ENCODE peak calls at places on chromosomes 13 and 19, in four cellular contexts. One of them, this sample, is unnamed.

GRCh38 chr19:51066816-51067215 is 1.9 kb upstream of the KLK13 start:
- DNase-seq in kidney glomerular epithelial cell: no peak
- DNase-seq in astrocyte of the spinal cord: no peak
- DNase-seq in AG09309: no peak
- DNase-seq in this sample: no peak

GRCh38 chr13:24716011-24716410 is 35.8 kb downstream of the ATP12A start:
- DNase-seq in astrocyte of the spinal cord: no peak
- DNase-seq in kidney glomerular epithelial cell: no peak
- DNase-seq in AG09309: no peak
- DNase-seq in this sample: no peak

GRCh38 chr19:54431255-54431838 is 16.1 kb downstream of the TTYH1 start:
- DNase-seq in kidney glomerular epithelial cell: no peak
- DNase-seq in astrocyte of the spinal cord: peak
- DNase-seq in AG09309: no peak
- DNase-seq in this sample: peak

GRCh38 chr13:104357174-104357573 is 1291.0 kb upstream of the SLC10A2 start:
- DNase-seq in AG09309: no peak
- DNase-seq in kidney glomerular epithelial cell: peak
- DNase-seq in astrocyte of the spinal cord: peak
- DNase-seq in this sample: no peak

GRCh38 chr13:27043013-27043412 is 128.6 kb downstream of the USP12 start:
- DNase-seq in AG09309: peak
- DNase-seq in kidney glomerular epithelial cell: peak
- DNase-seq in astrocyte of the spinal cord: peak
- DNase-seq in this sample: peak

GRCh38 chr13:46121597-46122163 is 16.8 kb upstream of the CPB2 start:
- DNase-seq in astrocyte of the spinal cord: no peak
- DNase-seq in AG09309: no peak
- DNase-seq in kidney glomerular epithelial cell: no peak
- DNase-seq in this sample: no peak

GRCh38 chr19:40974633-40975037 is 16.4 kb upstream of the CYP2B6 start:
- DNase-seq in astrocyte of the spinal cord: peak
- DNase-seq in AG09309: peak
- DNase-seq in kidney glomerular epithelial cell: peak
- DNase-seq in this sample: peak

GRCh38 chr13:93721483-93721882 is 494.9 kb downstream of the GPC6 start:
- DNase-seq in AG09309: no peak
- DNase-seq in astrocyte of the spinal cord: no peak
- DNase-seq in kidney glomerular epithelial cell: no peak
- DNase-seq in this sample: no peak

GRCh38 chr19:55283548-55284393 is at the start of gene BRSK1:
- DNase-seq in astrocyte of the spinal cord: peak
- DNase-seq in kidney glomerular epithelial cell: peak
- DNase-seq in AG09309: no peak
- DNase-seq in this sample: peak

GRCh38 chr13:114157869-114158495 is 21.1 kb upstream of the CFAP97D2 start:
- DNase-seq in AG09309: no peak
- DNase-seq in kidney glomerular epithelial cell: no peak
- DNase-seq in astrocyte of the spinal cord: no peak
- DNase-seq in this sample: no peak

GRCh38 chr13:82257790-82258507 is 1624.3 kb downstream of the SLITRK1 start:
- DNase-seq in astrocyte of the spinal cord: no peak
- DNase-seq in AG09309: no peak
- DNase-seq in kidney glomerular epithelial cell: no peak
- DNase-seq in this sample: no peak

GRCh38 chr19:1844536-1845515 is 3.5 kb downstream of the REXO1 start:
- DNase-seq in AG09309: no peak
- DNase-seq in kidney glomerular epithelial cell: no peak
- DNase-seq in astrocyte of the spinal cord: no peak
- DNase-seq in this sample: no peak

GRCh38 chr19:15427350-15427700 is 8.5 kb upstream of the AKAP8L start:
- DNase-seq in kidney glomerular epithelial cell: no peak
- DNase-seq in AG09309: no peak
- DNase-seq in astrocyte of the spinal cord: no peak
- DNase-seq in this sample: no peak

GRCh38 chr19:23075031-23075733 is 41.6 kb upstream of the ZNF730 start:
- DNase-seq in kidney glomerular epithelial cell: peak
- DNase-seq in astrocyte of the spinal cord: peak
- DNase-seq in AG09309: peak
- DNase-seq in this sample: peak

GRCh38 chr19:31214997-31215396 is 134.2 kb downstream of the TSHZ3 start:
- DNase-seq in astrocyte of the spinal cord: peak
- DNase-seq in AG09309: no peak
- DNase-seq in kidney glomerular epithelial cell: no peak
- DNase-seq in this sample: peak

GRCh38 chr19:13120817-13121216 is 2.8 kb downstream of the NACC1 start:
- DNase-seq in AG09309: peak
- DNase-seq in astrocyte of the spinal cord: peak
- DNase-seq in kidney glomerular epithelial cell: no peak
- DNase-seq in this sample: no peak

GRCh38 chr19:50536662-50537305 is 23.1 kb upstream of the ASPDH start:
- DNase-seq in astrocyte of the spinal cord: no peak
- DNase-seq in kidney glomerular epithelial cell: no peak
- DNase-seq in AG09309: no peak
- DNase-seq in this sample: no peak

GRCh38 chr19:17579523-17580244 is 24.2 kb downstream of the COLGALT1 start:
- DNase-seq in AG09309: no peak
- DNase-seq in kidney glomerular epithelial cell: no peak
- DNase-seq in astrocyte of the spinal cord: peak
- DNase-seq in this sample: peak

GRCh38 chr19:40717880-40718773 is 1.2 kb downstream of the ITPKC start:
- DNase-seq in AG09309: no peak
- DNase-seq in kidney glomerular epithelial cell: no peak
- DNase-seq in astrocyte of the spinal cord: no peak
- DNase-seq in this sample: no peak

GRCh38 chr19:51259348-51260245 is 8.7 kb downstream of the SIGLECL1 start:
- DNase-seq in AG09309: no peak
- DNase-seq in kidney glomerular epithelial cell: peak
- DNase-seq in astrocyte of the spinal cord: no peak
- DNase-seq in this sample: peak

GRCh38 chr13:48876289-48876688 is 99.4 kb upstream of the FNDC3A start:
- DNase-seq in AG09309: no peak
- DNase-seq in kidney glomerular epithelial cell: no peak
- DNase-seq in astrocyte of the spinal cord: no peak
- DNase-seq in this sample: no peak

GRCh38 chr13:37984357-37984756 is 114.8 kb upstream of the TRPC4 start:
- DNase-seq in AG09309: no peak
- DNase-seq in kidney glomerular epithelial cell: no peak
- DNase-seq in astrocyte of the spinal cord: no peak
- DNase-seq in this sample: no peak

GRCh38 chr19:1491849-1492170 is 829 bp downstream of the REEP6 start:
- DNase-seq in astrocyte of the spinal cord: no peak
- DNase-seq in AG09309: no peak
- DNase-seq in kidney glomerular epithelial cell: no peak
- DNase-seq in this sample: no peak

GRCh38 chr13:50712882-50713281 is 130.6 kb downstream of the DLEU7 start:
- DNase-seq in AG09309: no peak
- DNase-seq in astrocyte of the spinal cord: no peak
- DNase-seq in kidney glomerular epithelial cell: no peak
- DNase-seq in this sample: no peak

This sample was measured in A172.